ENCODE peak calls at places on chromosomes 16 and 17, in seven cellular contexts. R is midbrain, B is AG08395, W is Right ventricle myocardium inferior, C is T-helper 2 cell, I is GOT3, Z is BE2C. M is an unnamed sample.

GRCh38 chr17:32569171-32570080 is 82.6 kb downstream of the CDK5R1 start:
- DNase-seq in R (no peak), B (peak), W (no peak), C (no peak), I (no peak), Z (no peak), M (no peak)

GRCh38 chr17:20721151-20721550 is 141.6 kb downstream of the CDRT15L2 start:
- DNase-seq in R (no peak), B (no peak), W (no peak), C (no peak), I (no peak), Z (no peak), M (no peak)

GRCh38 chr16:24879684-24880083 is 33.9 kb downstream of the SLC5A11 start:
- DNase-seq in R (no peak), B (no peak), W (no peak), C (no peak), I (no peak), Z (no peak), M (no peak)

GRCh38 chr17:68539536-68540469 is 27.6 kb downstream of the PRKAR1A start:
- DNase-seq in R (no peak), B (peak), W (peak), C (no peak), I (no peak), Z (no peak), M (no peak)

GRCh38 chr16:17845031-17845430 is 374.3 kb upstream of the XYLT1 start:
- DNase-seq in R (no peak), B (no peak), W (no peak), C (no peak), I (no peak), Z (no peak), M (no peak)

GRCh38 chr17:147796-148740 is 10.7 kb downstream of the SCGB1C2 start:
- DNase-seq in R (no peak), B (no peak), W (peak), C (no peak), I (no peak), Z (no peak), M (peak)

GRCh38 chr16:82627811-82628339 is 1.1 kb downstream of the CDH13 start:
- DNase-seq in R (no peak), B (peak), W (no peak), C (no peak), I (no peak), Z (no peak), M (peak)

GRCh38 chr16:1745900-1746692 is 25.2 kb downstream of the NME3 start:
- DNase-seq in R (no peak), B (no peak), W (no peak), C (no peak), I (no peak), Z (no peak), M (no peak)

GRCh38 chr16:68901910-68902309 is 58.6 kb downstream of the TANGO6 start:
- DNase-seq in R (no peak), B (peak), W (no peak), C (no peak), I (no peak), Z (no peak), M (no peak)

GRCh38 chr17:74758846-74759163 is 10.4 kb downstream of the NHERF1 start:
- DNase-seq in R (no peak), B (peak), W (no peak), C (no peak), I (no peak), Z (peak), M (no peak)

GRCh38 chr17:21134559-21134958 is 7.8 kb downstream of the DHRS7B start:
- DNase-seq in R (no peak), B (no peak), W (no peak), C (no peak), I (no peak), Z (no peak), M (no peak)

GRCh38 chr16:68399456-68399855 is 48.9 kb downstream of the SMPD3 start:
- DNase-seq in R (no peak), B (no peak), W (no peak), C (no peak), I (no peak), Z (no peak), M (no peak)

GRCh38 chr16:57525761-57526160 is 10.6 kb downstream of the CCDC102A start:
- DNase-seq in R (no peak), B (no peak), W (no peak), C (no peak), I (no peak), Z (peak), M (no peak)

GRCh38 chr16:55367301-55367745 is 43.3 kb downstream of the IRX6 start:
- DNase-seq in R (no peak), B (peak), W (no peak), C (no peak), I (no peak), Z (no peak), M (no peak)

GRCh38 chr17:40678902-40679522 is 14.0 kb upstream of the KRT222 start:
- DNase-seq in R (no peak), B (no peak), W (no peak), C (no peak), I (no peak), Z (no peak), M (no peak)

GRCh38 chr16:2157480-2158261 is 2.1 kb downstream of the TRAF7 start:
- DNase-seq in R (peak), B (no peak), W (no peak), C (no peak), I (no peak), Z (no peak), M (no peak)

GRCh38 chr17:37570527-37571093 is 38.6 kb downstream of the SYNRG start:
- DNase-seq in R (no peak), B (peak), W (no peak), C (no peak), I (no peak), Z (peak), M (no peak)

GRCh38 chr17:68061512-68062313 is 26.2 kb downstream of the KPNA2 start:
- DNase-seq in R (no peak), B (peak), W (no peak), C (no peak), I (no peak), Z (no peak), M (no peak)

GRCh38 chr16:75415169-75415908 is 18.0 kb downstream of the CFDP1 start:
- DNase-seq in R (no peak), B (no peak), W (no peak), C (no peak), I (no peak), Z (no peak), M (no peak)

GRCh38 chr17:55609737-55610201 is 98.5 kb upstream of the SMIM36 start:
- DNase-seq in R (no peak), B (peak), W (no peak), C (no peak), I (no peak), Z (no peak), M (peak)

GRCh38 chr17:30964878-30965277 is 6.0 kb upstream of the RNF135 start:
- DNase-seq in R (no peak), B (no peak), W (no peak), C (no peak), I (no peak), Z (no peak), M (peak)